ENCODE peak calls at places on chromosomes 1 and 21, in five cellular contexts. T, A, E, L and Z are unnamed samples.

GRCh38 chr21:38984568-38984967 is 178.8 kb downstream of the ETS2 start:
- DNase-seq in T (no peak), A (no peak), E (no peak), L (peak), Z (no peak)

GRCh38 chr1:45848714-45849113 is 45.3 kb downstream of the MAST2 start:
- DNase-seq in T (no peak), A (no peak), E (no peak), L (peak), Z (no peak)

GRCh38 chr21:42216726-42217572 is 2.0 kb upstream of the ABCG1 start:
- DNase-seq in T (no peak), A (no peak), E (no peak), L (no peak), Z (no peak)

GRCh38 chr1:37808369-37809319 is 636 bp upstream of the YRDC start:
- DNase-seq in T (peak), A (peak), E (peak), L (peak), Z (peak)

GRCh38 chr1:236143104-236143948 is 987 bp downstream of the GPR137B start:
- DNase-seq in T (no peak), A (no peak), E (no peak), L (peak), Z (peak)

GRCh38 chr1:160777486-160778089 is 18.4 kb upstream of the LY9 start:
- DNase-seq in T (no peak), A (no peak), E (peak), L (no peak), Z (peak)

GRCh38 chr1:237386362-237387143 is 344.6 kb downstream of the RYR2 start:
- DNase-seq in T (no peak), A (no peak), E (peak), L (peak), Z (peak)

GRCh38 chr1:26164036-26164927 is 4.5 kb downstream of the C1orf232 start:
- DNase-seq in T (peak), A (peak), E (peak), L (peak), Z (peak)

GRCh38 chr21:14484188-14485009 is 61.7 kb downstream of the SAMSN1 start:
- DNase-seq in T (no peak), A (no peak), E (no peak), L (no peak), Z (no peak)

GRCh38 chr1:210700511-210700910 is 371.8 kb downstream of the HHAT start:
- DNase-seq in T (no peak), A (no peak), E (no peak), L (peak), Z (no peak)

GRCh38 chr1:220410681-220411080 is 117.3 kb upstream of the MARK1 start:
- DNase-seq in T (no peak), A (no peak), E (no peak), L (no peak), Z (no peak)

GRCh38 chr1:232132572-232132971 is 497.4 kb downstream of the SIPA1L2 start:
- DNase-seq in T (no peak), A (no peak), E (no peak), L (no peak), Z (no peak)

GRCh38 chr1:55741516-55741915 is 526.4 kb upstream of the USP24 start:
- DNase-seq in T (no peak), A (no peak), E (no peak), L (peak), Z (no peak)

GRCh38 chr1:23224721-23225648 is 7.7 kb upstream of the HTR1D start:
- DNase-seq in T (no peak), A (no peak), E (no peak), L (peak), Z (no peak)

GRCh38 chr1:61160526-61160925 is 78.2 kb downstream of the NFIA start:
- DNase-seq in T (no peak), A (no peak), E (no peak), L (no peak), Z (no peak)

GRCh38 chr1:241847540-241847795 is 536 bp upstream of the EXO1 start:
- DNase-seq in T (no peak), A (no peak), E (no peak), L (no peak), Z (no peak)

GRCh38 chr21:42980959-42981523 is 6.7 kb downstream of the PKNOX1 start:
- DNase-seq in T (no peak), A (no peak), E (no peak), L (peak), Z (no peak)

GRCh38 chr1:98700228-98700627 is 38.7 kb downstream of the SNX7 start:
- DNase-seq in T (no peak), A (no peak), E (no peak), L (no peak), Z (no peak)

GRCh38 chr1:24762133-24762676 is 17.0 kb downstream of the CLIC4 start:
- DNase-seq in T (no peak), A (no peak), E (no peak), L (no peak), Z (no peak)

GRCh38 chr1:73537400-73537799 is 660.6 kb downstream of the LRRIQ3 start:
- DNase-seq in T (no peak), A (no peak), E (no peak), L (no peak), Z (no peak)

GRCh38 chr1:243642936-243643335 is 207.1 kb downstream of the AKT3 start:
- DNase-seq in T (no peak), A (no peak), E (no peak), L (peak), Z (no peak)

GRCh38 chr1:231162970-231163830 is 1.3 kb downstream of the TRIM67 start:
- DNase-seq in T (no peak), A (no peak), E (no peak), L (no peak), Z (no peak)

GRCh38 chr1:32112800-32113375 is 5.0 kb downstream of the KPNA6 start:
- DNase-seq in T (no peak), A (no peak), E (no peak), L (no peak), Z (no peak)

GRCh38 chr1:201468844-201469644 is at the start of gene PHLDA3:
- DNase-seq in T (peak), A (peak), E (peak), L (peak), Z (peak)

GRCh38 chr21:45502006-45502345 is 40.3 kb downstream of the SLC19A1 start:
- DNase-seq in T (no peak), A (no peak), E (no peak), L (no peak), Z (no peak)

GRCh38 chr1:162357681-162358266 is 18.9 kb downstream of the SPATA46 start:
- DNase-seq in T (no peak), A (no peak), E (peak), L (peak), Z (no peak)

GRCh38 chr1:2272686-2273400 is 44.7 kb downstream of the SKI start:
- DNase-seq in T (no peak), A (no peak), E (no peak), L (no peak), Z (no peak)

GRCh38 chr1:221741364-221741970 is 422 bp downstream of the DUSP10 start:
- DNase-seq in T (no peak), A (peak), E (peak), L (peak), Z (peak)

GRCh38 chr1:157969693-157970485 is 23.6 kb upstream of the KIRREL1 start:
- DNase-seq in T (no peak), A (no peak), E (peak), L (peak), Z (peak)

GRCh38 chr21:44013380-44014088 is 1.4 kb downstream of the TRAPPC10 start:
- DNase-seq in T (no peak), A (no peak), E (peak), L (peak), Z (peak)

GRCh38 chr21:16418663-16419062 is 688.9 kb downstream of the USP25 start:
- DNase-seq in T (no peak), A (no peak), E (no peak), L (no peak), Z (no peak)

GRCh38 chr1:46510341-46510997 is 20.8 kb downstream of the DMBX1 start:
- DNase-seq in T (no peak), A (no peak), E (no peak), L (no peak), Z (no peak)

GRCh38 chr1:116503535-116504307 is 67.1 kb downstream of the CD58 start:
- DNase-seq in T (no peak), A (no peak), E (no peak), L (no peak), Z (no peak)

GRCh38 chr1:160799641-160800040 is 3.7 kb downstream of the LY9 start:
- DNase-seq in T (no peak), A (no peak), E (no peak), L (no peak), Z (no peak)

GRCh38 chr1:25780318-25781129 is 19.5 kb upstream of the SELENON start:
- DNase-seq in T (no peak), A (no peak), E (no peak), L (no peak), Z (no peak)

GRCh38 chr1:44842763-44843655 is at the start of gene PTCH2:
- DNase-seq in T (peak), A (peak), E (peak), L (peak), Z (peak)

GRCh38 chr21:36097427-36098230 is 27.8 kb downstream of the CBR1 start:
- DNase-seq in T (no peak), A (no peak), E (peak), L (no peak), Z (no peak)